ENCODE peak calls at places on chromosomes 13 and 19, in six cellular contexts. One of them, this sample, is unnamed.

GRCh38 chr13:65733110-65733509 is 1497.0 kb downstream of the PCDH9 start:
- DNase-seq in endothelial cell: no peak
- DNase-seq in BE2C: no peak
- DNase-seq in tibial artery: no peak
- DNase-seq in foreskin fibroblast: no peak
- DNase-seq in HFF-Myc: no peak
- DNase-seq in this sample: no peak

GRCh38 chr13:50810998-50811397 is 32.5 kb downstream of the DLEU7 start:
- DNase-seq in endothelial cell: no peak
- DNase-seq in BE2C: no peak
- DNase-seq in tibial artery: no peak
- DNase-seq in foreskin fibroblast: no peak
- DNase-seq in HFF-Myc: no peak
- DNase-seq in this sample: no peak

GRCh38 chr13:109465151-109465550 is 321.2 kb downstream of the IRS2 start:
- DNase-seq in endothelial cell: no peak
- DNase-seq in BE2C: no peak
- DNase-seq in tibial artery: no peak
- DNase-seq in foreskin fibroblast: peak
- DNase-seq in HFF-Myc: no peak
- DNase-seq in this sample: no peak

GRCh38 chr13:75830842-75831241 is 194.7 kb downstream of the LMO7 start:
- DNase-seq in endothelial cell: no peak
- DNase-seq in BE2C: no peak
- DNase-seq in tibial artery: no peak
- DNase-seq in foreskin fibroblast: peak
- DNase-seq in HFF-Myc: peak
- DNase-seq in this sample: no peak

GRCh38 chr19:15251749-15252397 is 19.6 kb upstream of the EPHX3 start:
- DNase-seq in endothelial cell: peak
- DNase-seq in BE2C: peak
- DNase-seq in tibial artery: peak
- DNase-seq in foreskin fibroblast: peak
- DNase-seq in HFF-Myc: peak
- DNase-seq in this sample: peak

GRCh38 chr19:43768273-43769050 is 12.3 kb downstream of the KCNN4 start:
- DNase-seq in endothelial cell: no peak
- DNase-seq in BE2C: no peak
- DNase-seq in tibial artery: peak
- DNase-seq in foreskin fibroblast: peak
- DNase-seq in HFF-Myc: no peak
- DNase-seq in this sample: no peak

GRCh38 chr13:31797154-31797775 is 57.9 kb downstream of the RXFP2 start:
- DNase-seq in endothelial cell: no peak
- DNase-seq in BE2C: no peak
- DNase-seq in tibial artery: no peak
- DNase-seq in foreskin fibroblast: peak
- DNase-seq in HFF-Myc: peak
- DNase-seq in this sample: no peak

GRCh38 chr13:25928941-25929505 is 122.8 kb downstream of the SHISA2 start:
- DNase-seq in endothelial cell: no peak
- DNase-seq in BE2C: no peak
- DNase-seq in tibial artery: no peak
- DNase-seq in foreskin fibroblast: no peak
- DNase-seq in HFF-Myc: no peak
- DNase-seq in this sample: no peak

GRCh38 chr13:34161829-34162544 is 344.0 kb downstream of the RFC3 start:
- DNase-seq in endothelial cell: no peak
- DNase-seq in BE2C: no peak
- DNase-seq in tibial artery: no peak
- DNase-seq in foreskin fibroblast: peak
- DNase-seq in HFF-Myc: peak
- DNase-seq in this sample: no peak

GRCh38 chr19:43504426-43505185 is at the start of gene PHLDB3:
- DNase-seq in endothelial cell: no peak
- DNase-seq in BE2C: peak
- DNase-seq in tibial artery: no peak
- DNase-seq in foreskin fibroblast: peak
- DNase-seq in HFF-Myc: no peak
- DNase-seq in this sample: peak

GRCh38 chr13:31890946-31891345 is 140.6 kb upstream of the FRY start:
- DNase-seq in endothelial cell: no peak
- DNase-seq in BE2C: no peak
- DNase-seq in tibial artery: no peak
- DNase-seq in foreskin fibroblast: no peak
- DNase-seq in HFF-Myc: no peak
- DNase-seq in this sample: no peak

GRCh38 chr13:109627649-109628048 is 158.7 kb downstream of the IRS2 start:
- DNase-seq in endothelial cell: no peak
- DNase-seq in BE2C: no peak
- DNase-seq in tibial artery: no peak
- DNase-seq in foreskin fibroblast: no peak
- DNase-seq in HFF-Myc: no peak
- DNase-seq in this sample: no peak

GRCh38 chr19:10819124-10820060 is 16.6 kb downstream of the TMED1 start:
- DNase-seq in endothelial cell: no peak
- DNase-seq in BE2C: no peak
- DNase-seq in tibial artery: no peak
- DNase-seq in foreskin fibroblast: no peak
- DNase-seq in HFF-Myc: no peak
- DNase-seq in this sample: no peak

GRCh38 chr19:10816691-10817090 is 19.3 kb downstream of the TMED1 start:
- DNase-seq in endothelial cell: no peak
- DNase-seq in BE2C: no peak
- DNase-seq in tibial artery: no peak
- DNase-seq in foreskin fibroblast: peak
- DNase-seq in HFF-Myc: no peak
- DNase-seq in this sample: no peak

GRCh38 chr19:10818306-10819123 is 17.5 kb downstream of the TMED1 start:
- DNase-seq in endothelial cell: no peak
- DNase-seq in BE2C: no peak
- DNase-seq in tibial artery: no peak
- DNase-seq in foreskin fibroblast: peak
- DNase-seq in HFF-Myc: no peak
- DNase-seq in this sample: no peak

GRCh38 chr19:10817291-10818038 is 18.5 kb downstream of the TMED1 start:
- DNase-seq in endothelial cell: no peak
- DNase-seq in BE2C: peak
- DNase-seq in tibial artery: peak
- DNase-seq in foreskin fibroblast: peak
- DNase-seq in HFF-Myc: peak
- DNase-seq in this sample: no peak

GRCh38 chr19:10820173-10820572 is 15.8 kb downstream of the TMED1 start:
- DNase-seq in endothelial cell: no peak
- DNase-seq in BE2C: no peak
- DNase-seq in tibial artery: no peak
- DNase-seq in foreskin fibroblast: peak
- DNase-seq in HFF-Myc: no peak
- DNase-seq in this sample: no peak
- TF ChIP-seq CTCF in endothelial cell: no peak
- TF ChIP-seq CTCF in BE2C: peak
- TF ChIP-seq CTCF in tibial artery: no peak
- TF ChIP-seq CTCF in foreskin fibroblast: peak
- TF ChIP-seq CTCF in HFF-Myc: peak
- TF ChIP-seq CTCF in this sample: peak

GRCh38 chr19:17436874-17437267 is 11.6 kb downstream of the TMEM221 start:
- DNase-seq in endothelial cell: no peak
- DNase-seq in BE2C: no peak
- DNase-seq in tibial artery: no peak
- DNase-seq in foreskin fibroblast: no peak
- DNase-seq in HFF-Myc: no peak
- DNase-seq in this sample: no peak

GRCh38 chr19:17436094-17436873 is 12.2 kb downstream of the TMEM221 start:
- DNase-seq in endothelial cell: no peak
- DNase-seq in BE2C: no peak
- DNase-seq in tibial artery: no peak
- DNase-seq in foreskin fibroblast: no peak
- DNase-seq in HFF-Myc: no peak
- DNase-seq in this sample: no peak

GRCh38 chr19:17445526-17446165 is 2.8 kb downstream of the TMEM221 start:
- DNase-seq in endothelial cell: no peak
- DNase-seq in BE2C: no peak
- DNase-seq in tibial artery: no peak
- DNase-seq in foreskin fibroblast: no peak
- DNase-seq in HFF-Myc: no peak
- DNase-seq in this sample: no peak

DNA sequence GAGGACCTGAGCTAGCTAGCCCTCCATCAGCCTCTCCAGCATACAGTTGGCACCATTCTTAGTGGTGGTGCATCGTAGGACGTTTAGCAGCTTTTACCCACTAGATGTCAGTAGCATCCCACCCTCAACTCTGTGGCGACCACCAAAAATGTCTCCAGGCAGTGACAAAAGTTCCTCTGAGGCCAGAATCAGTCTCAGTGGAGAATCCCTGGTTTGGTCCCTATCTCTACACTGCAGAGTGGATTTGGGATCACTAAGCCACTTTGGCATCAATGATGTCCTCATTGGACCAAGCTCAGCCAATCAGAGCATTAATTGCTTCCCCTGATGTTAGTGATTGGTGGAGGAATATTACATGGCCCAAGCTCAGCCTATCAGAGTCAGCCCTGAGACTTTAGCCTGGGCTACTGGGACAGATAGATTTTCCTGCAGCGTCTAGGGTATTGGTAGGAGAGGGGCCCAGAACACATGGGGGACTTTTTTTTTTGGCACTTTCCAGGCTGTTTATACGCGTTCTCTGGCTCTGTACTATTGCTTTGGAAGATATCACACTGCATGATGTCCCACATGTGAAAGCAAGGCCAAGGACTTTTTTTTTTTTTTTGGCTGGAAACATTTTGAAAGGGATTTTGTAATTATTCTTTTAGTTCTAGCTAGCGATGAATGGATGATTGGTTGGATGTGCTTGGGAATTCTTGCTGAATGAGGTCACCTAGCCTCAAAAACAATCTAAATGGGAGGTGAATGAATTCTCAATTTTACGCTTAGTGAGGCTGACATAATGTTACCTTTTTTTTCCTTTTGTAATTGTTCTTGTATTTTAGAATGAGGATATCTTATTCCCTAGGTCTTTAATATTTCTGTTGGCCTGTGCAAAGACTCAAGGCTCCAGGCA is 7.0 kb downstream of the TMEM221 start:
- DNase-seq in endothelial cell: peak
- DNase-seq in BE2C: peak
- DNase-seq in tibial artery: no peak
- DNase-seq in foreskin fibroblast: peak
- DNase-seq in HFF-Myc: no peak
- DNase-seq in this sample: no peak
- TF ChIP-seq CTCF in endothelial cell: no peak
- TF ChIP-seq CTCF in BE2C: peak
- TF ChIP-seq CTCF in tibial artery: no peak
- TF ChIP-seq CTCF in foreskin fibroblast: no peak
- TF ChIP-seq CTCF in HFF-Myc: no peak
- TF ChIP-seq CTCF in this sample: peak

DNA sequence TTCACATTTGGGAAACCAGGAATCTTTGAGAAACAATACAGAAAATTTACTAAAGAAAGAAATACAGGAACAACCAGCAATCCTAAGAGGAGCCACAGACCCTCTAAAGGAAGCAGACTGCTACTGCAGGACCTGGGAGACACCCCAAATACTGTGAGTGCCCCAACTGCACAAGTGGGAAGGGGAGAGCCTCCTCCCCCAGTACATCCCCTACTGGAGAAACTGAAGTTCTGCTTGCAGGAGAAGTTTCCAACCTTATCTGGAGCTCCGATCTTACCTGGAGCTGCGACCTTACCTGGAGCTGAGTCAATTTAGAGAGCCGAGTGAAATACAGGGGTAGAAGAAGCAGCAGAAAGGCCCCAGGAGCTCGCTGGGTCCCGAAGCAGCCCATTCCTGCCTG is 236.4 kb upstream of the SPRY2 start:
- DNase-seq in endothelial cell: no peak
- DNase-seq in BE2C: no peak
- DNase-seq in tibial artery: no peak
- DNase-seq in foreskin fibroblast: no peak
- DNase-seq in HFF-Myc: no peak
- DNase-seq in this sample: no peak
- TF ChIP-seq CTCF in endothelial cell: no peak
- TF ChIP-seq CTCF in BE2C: peak
- TF ChIP-seq CTCF in tibial artery: no peak
- TF ChIP-seq CTCF in foreskin fibroblast: no peak
- TF ChIP-seq CTCF in HFF-Myc: no peak
- TF ChIP-seq CTCF in this sample: no peak

GRCh38 chr19:20371911-20372310 is 193.7 kb downstream of the ZNF737 start:
- DNase-seq in endothelial cell: no peak
- DNase-seq in BE2C: no peak
- DNase-seq in tibial artery: no peak
- DNase-seq in foreskin fibroblast: no peak
- DNase-seq in HFF-Myc: no peak
- DNase-seq in this sample: no peak

GRCh38 chr19:20365146-20365545 is 198.1 kb downstream of the ZNF486 start:
- DNase-seq in endothelial cell: no peak
- DNase-seq in BE2C: no peak
- DNase-seq in tibial artery: no peak
- DNase-seq in foreskin fibroblast: no peak
- DNase-seq in HFF-Myc: no peak
- DNase-seq in this sample: no peak

DNA sequence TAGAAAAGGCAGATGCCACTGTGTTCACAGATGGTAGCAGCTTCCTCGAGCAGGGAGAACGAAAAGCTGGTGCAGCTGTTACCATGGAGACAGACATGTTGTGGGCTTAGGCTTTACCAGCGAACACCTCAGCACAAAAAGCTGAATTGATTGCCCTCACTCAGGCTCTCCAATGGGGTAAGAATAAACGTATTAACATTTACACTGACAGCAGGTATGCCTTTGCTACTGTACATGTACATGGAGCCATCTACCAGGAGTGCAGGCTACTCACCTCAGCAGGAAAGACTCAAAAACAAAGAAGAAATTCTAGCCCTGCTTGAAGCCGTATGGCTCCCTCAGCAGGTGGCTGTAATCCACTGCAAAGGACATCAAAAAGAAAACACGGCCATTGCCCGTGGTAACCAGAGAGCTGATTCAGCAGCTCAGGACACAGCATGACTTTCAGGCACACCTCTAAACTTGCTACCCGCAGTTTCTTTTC is 197.7 kb downstream of the ZNF737 start:
- DNase-seq in endothelial cell: peak
- DNase-seq in BE2C: no peak
- DNase-seq in tibial artery: no peak
- DNase-seq in foreskin fibroblast: no peak
- DNase-seq in HFF-Myc: no peak
- DNase-seq in this sample: peak
- TF ChIP-seq CTCF in endothelial cell: no peak
- TF ChIP-seq CTCF in BE2C: no peak
- TF ChIP-seq CTCF in tibial artery: no peak
- TF ChIP-seq CTCF in foreskin fibroblast: no peak
- TF ChIP-seq CTCF in HFF-Myc: no peak
- TF ChIP-seq CTCF in this sample: no peak